ENCODE peak calls at places on chromosomes 5 and 9, in four cellular contexts. One of them, this sample, is unnamed.

GRCh38 chr5:124289641-124290201 is 456.7 kb downstream of the ZNF608 start:
- DNase-seq in PC-3: no peak
- DNase-seq in DND-41: peak; percentile 5
- DNase-seq in neural progenitor cell: peak; percentile 49
- DNase-seq in this sample: no peak

GRCh38 chr9:101840694-101841188 is 102.3 kb upstream of the GRIN3A start:
- DNase-seq in PC-3: no peak
- DNase-seq in DND-41: no peak
- DNase-seq in neural progenitor cell: no peak
- DNase-seq in this sample: no peak

GRCh38 chr5:107389130-107389553 is 281.6 kb downstream of the EFNA5 start:
- DNase-seq in PC-3: peak; percentile 87
- DNase-seq in DND-41: peak; percentile 63
- DNase-seq in neural progenitor cell: no peak
- DNase-seq in this sample: peak; percentile 97

GRCh38 chr5:172901788-172902496 is 57.3 kb upstream of the RPL26L1 start:
- DNase-seq in PC-3: peak; percentile 46
- DNase-seq in DND-41: no peak
- DNase-seq in neural progenitor cell: no peak
- DNase-seq in this sample: peak; percentile 80

GRCh38 chr5:124796495-124796894 is 50.1 kb upstream of the ZNF608 start:
- DNase-seq in PC-3: no peak
- DNase-seq in DND-41: no peak
- DNase-seq in neural progenitor cell: no peak
- DNase-seq in this sample: no peak

GRCh38 chr5:466661-467310 is 23.8 kb downstream of the EXOC3 start:
- DNase-seq in PC-3: no peak
- DNase-seq in DND-41: no peak
- DNase-seq in neural progenitor cell: no peak
- DNase-seq in this sample: no peak

GRCh38 chr5:1312993-1313833 is 18.3 kb upstream of the TERT start:
- DNase-seq in PC-3: no peak
- DNase-seq in DND-41: peak; percentile 93
- DNase-seq in neural progenitor cell: no peak
- DNase-seq in this sample: peak; percentile 67

GRCh38 chr5:39877479-39877878 is 452.7 kb upstream of the DAB2 start:
- DNase-seq in PC-3: no peak
- DNase-seq in DND-41: no peak
- DNase-seq in neural progenitor cell: no peak
- DNase-seq in this sample: no peak

DNA sequence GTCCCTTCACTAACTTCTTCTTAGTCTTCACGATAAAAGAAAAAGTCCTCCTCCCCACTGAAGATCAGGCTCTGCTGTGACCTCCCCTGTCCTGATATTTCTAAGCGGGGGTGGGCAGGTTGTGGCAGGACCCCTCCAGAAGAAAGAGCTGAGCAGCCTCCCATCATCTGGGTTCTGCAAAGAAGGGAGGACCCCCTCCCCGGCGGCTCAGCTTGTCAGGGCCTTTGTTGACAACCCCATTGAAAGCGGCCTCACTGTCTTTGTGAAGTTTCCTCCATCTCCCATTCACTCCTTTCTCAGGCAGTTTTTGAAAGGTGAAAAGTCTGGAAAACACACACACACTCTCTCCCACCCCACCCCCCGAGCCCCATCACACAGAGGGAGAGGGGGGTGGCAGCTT is 26.2 kb upstream of the BARHL1 start:
- DNase-seq in PC-3: no peak
- DNase-seq in DND-41: no peak
- DNase-seq in neural progenitor cell: peak; percentile 72
- DNase-seq in this sample: no peak
- TF ChIP-seq EZH2 in PC-3: no peak
- TF ChIP-seq EZH2 in DND-41: no peak
- TF ChIP-seq EZH2 in neural progenitor cell: no peak
- TF ChIP-seq EZH2 in this sample: no peak

DNA sequence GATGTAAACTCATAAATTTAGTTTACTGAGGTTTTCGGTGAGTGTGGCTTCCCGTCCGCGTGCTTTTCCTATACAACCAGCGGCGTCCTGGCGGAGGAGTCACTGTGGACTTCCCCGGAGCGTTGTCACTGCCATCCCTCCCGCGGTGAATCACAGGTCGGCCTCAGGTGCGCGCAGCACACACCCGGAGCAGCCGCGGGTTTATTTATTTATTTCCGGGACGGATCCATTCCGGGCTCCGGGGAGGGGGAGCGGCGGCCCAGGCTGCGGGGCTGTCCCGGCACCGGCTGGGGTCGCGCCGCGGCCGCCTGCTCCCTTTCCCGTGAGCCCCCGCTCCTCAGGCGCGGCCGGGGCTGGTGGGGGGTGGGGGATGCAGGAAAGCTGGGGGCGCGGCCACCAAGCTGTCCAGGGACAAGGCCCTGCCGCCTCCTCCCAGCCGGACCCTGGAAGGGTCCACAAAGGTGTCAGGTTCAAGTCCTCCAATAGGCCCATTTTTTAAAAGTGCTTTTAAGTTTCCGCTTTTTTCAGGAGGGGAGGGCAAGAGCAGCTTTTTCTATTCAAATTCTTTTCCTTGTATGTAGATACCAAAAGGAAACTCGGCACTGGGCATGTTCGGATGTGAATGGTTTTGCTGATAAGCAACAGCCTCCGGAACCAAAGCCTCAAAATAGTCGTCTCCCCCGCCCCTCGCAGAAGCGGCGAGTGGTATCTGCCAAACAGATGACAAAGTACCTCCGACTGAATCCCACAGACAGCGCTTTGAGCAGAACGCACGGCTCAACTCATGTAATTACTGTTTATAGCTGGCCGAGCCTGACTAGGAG is 192.5 kb downstream of the CD180 start:
- DNase-seq in PC-3: peak; percentile 88
- DNase-seq in DND-41: peak; percentile 87
- DNase-seq in neural progenitor cell: peak; percentile 72
- DNase-seq in this sample: peak; percentile 92
- TF ChIP-seq EZH2 in PC-3: no peak
- TF ChIP-seq EZH2 in DND-41: no peak
- TF ChIP-seq EZH2 in neural progenitor cell: peak; percentile 24
- TF ChIP-seq EZH2 in this sample: no peak

GRCh38 chr9:96618209-96619108 is 1.2 kb downstream of the CDC14B start:
- DNase-seq in PC-3: peak; percentile 52
- DNase-seq in DND-41: no peak
- DNase-seq in neural progenitor cell: peak; percentile 47
- DNase-seq in this sample: peak; percentile 37
- TF ChIP-seq EZH2 in PC-3: no peak
- TF ChIP-seq EZH2 in DND-41: no peak
- TF ChIP-seq EZH2 in neural progenitor cell: peak; percentile 69
- TF ChIP-seq EZH2 in this sample: no peak

DNA sequence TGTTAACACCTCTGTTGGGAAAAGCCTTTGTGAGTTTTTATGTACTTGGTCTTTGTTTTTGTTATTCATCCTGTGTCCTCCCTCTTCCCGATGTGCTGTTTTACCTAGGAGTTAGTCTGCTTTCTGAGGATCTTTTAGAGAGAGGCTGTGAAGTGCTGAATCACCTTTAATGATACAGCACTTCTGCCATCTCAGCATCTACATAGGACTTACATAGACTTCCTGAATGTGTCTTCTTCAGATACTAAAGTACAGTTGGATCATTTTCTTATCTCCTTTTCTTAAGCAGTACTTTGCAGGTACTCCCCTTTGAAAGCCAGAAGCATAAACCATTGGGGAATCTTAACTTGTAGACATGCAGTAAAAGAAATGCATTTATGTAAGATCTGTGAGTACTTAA is 31.5 kb downstream of the OTULIN start:
- DNase-seq in PC-3: no peak
- DNase-seq in DND-41: no peak
- DNase-seq in neural progenitor cell: no peak
- DNase-seq in this sample: no peak
- TF ChIP-seq EZH2 in PC-3: no peak
- TF ChIP-seq EZH2 in DND-41: no peak
- TF ChIP-seq EZH2 in neural progenitor cell: no peak
- TF ChIP-seq EZH2 in this sample: no peak

DNA sequence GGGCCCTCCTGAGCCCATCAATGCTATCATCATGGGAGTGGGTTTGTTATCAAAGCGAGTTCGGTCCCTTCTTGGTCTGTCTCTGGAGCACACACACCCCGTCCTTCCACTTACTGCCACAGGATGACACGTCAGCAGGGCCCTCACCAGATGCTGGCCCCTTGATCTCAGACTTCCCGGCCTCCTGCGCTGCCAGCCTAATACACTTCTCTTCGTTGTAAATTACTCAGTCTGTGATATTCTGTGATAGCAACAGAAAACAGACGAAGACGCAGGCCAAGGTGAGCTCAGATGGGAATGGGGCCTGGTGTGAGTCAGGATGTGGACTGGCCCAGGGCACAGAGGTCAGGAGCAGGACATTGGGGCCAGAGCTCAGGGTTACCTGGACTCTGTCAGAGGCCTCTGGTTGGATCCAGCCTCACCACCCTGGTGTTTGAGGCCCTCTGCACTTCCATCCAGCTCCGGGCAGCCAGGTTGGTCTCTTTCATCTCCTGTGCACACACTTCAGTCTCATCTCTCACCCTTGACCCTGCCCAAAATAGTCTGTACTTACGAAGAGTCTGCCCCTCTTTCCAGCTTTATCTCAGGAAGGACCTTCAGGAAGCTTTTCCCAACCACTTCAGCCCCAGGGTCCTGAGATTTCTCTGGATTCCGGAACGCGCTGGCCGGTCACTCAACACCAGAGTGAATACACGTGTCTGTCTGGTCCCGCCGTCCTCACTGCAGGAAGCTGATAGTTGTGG is 26.0 kb upstream of the CNOT6 start:
- DNase-seq in PC-3: no peak
- DNase-seq in DND-41: no peak
- DNase-seq in neural progenitor cell: no peak
- DNase-seq in this sample: no peak
- TF ChIP-seq EZH2 in PC-3: no peak
- TF ChIP-seq EZH2 in DND-41: no peak
- TF ChIP-seq EZH2 in neural progenitor cell: no peak
- TF ChIP-seq EZH2 in this sample: no peak

DNA sequence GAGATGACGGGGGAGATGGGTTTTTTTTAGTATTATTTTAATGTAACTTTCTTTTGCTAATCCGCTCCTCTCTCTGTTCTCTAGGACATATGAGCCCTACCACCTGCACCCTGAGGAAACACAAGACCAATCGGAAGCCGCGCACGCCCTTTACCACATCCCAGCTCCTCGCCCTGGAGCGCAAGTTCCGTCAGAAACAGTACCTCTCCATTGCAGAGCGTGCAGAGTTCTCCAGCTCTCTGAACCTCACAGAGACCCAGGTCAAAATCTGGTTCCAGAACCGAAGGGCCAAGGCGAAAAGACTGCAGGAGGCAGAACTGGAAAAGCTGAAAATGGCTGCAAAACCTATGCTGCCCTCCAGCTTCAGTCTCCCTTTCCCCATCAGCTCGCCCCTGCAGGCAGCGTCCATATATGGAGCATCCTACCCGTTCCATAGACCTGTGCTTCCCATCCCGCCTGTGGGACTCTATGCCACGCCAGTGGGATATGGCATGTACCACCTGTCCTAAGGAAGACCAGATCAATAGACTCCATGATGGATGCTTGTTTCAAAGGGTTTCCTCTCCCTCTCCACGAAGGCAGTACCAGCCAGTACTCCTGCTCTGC is 4.8 kb downstream of the MSX2 start:
- DNase-seq in PC-3: no peak
- DNase-seq in DND-41: no peak
- DNase-seq in neural progenitor cell: peak; percentile 71
- DNase-seq in this sample: no peak
- TF ChIP-seq EZH2 in PC-3: no peak
- TF ChIP-seq EZH2 in DND-41: no peak
- TF ChIP-seq EZH2 in neural progenitor cell: peak; percentile 26
- TF ChIP-seq EZH2 in this sample: no peak

DNA sequence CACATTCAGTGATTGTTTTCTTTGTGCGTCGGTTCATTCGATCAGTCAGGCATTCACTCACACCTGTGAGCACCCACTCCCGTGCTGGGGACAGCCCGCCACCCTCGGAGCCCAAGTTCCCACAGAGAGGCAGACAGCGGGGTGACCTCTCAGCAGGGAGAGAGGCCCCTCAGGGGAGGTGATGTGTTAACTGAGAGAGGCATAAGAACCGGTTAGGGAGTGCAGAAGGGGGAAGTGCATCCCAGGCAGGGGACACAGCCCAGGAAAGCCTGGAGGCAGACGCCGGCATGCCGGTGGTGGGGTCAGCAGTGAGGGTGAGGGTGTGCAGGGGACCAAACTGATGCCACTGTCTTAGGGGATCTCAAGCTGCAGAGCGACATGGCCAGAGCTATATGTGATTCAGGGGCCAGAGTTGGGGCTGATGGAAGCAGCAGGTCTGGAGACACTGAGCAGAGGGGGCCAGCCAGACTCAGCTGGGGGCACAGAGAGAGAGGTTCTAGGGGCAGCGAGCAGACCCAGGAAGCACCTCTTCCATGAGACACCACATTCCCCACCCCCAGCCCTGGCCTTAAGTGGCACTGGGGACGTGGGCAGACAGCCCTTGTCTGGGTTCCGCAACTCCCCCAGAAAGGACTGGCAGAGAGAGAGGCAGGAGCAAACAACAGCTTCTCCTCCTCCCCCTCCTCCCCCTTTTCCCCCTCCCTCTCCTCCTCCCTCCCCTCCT is 35.9 kb downstream of the HK3 start:
- DNase-seq in PC-3: no peak
- DNase-seq in DND-41: no peak
- DNase-seq in neural progenitor cell: peak; percentile 45
- DNase-seq in this sample: no peak
- TF ChIP-seq EZH2 in PC-3: no peak
- TF ChIP-seq EZH2 in DND-41: no peak
- TF ChIP-seq EZH2 in neural progenitor cell: no peak
- TF ChIP-seq EZH2 in this sample: no peak